ENCODE peak calls at places on chromosomes 2 and 18, in six cellular contexts. C is AG10803, O is cardiac fibroblast, P is GM10248, K is endothelial cell, U is body of pancreas. J is an unnamed sample.

GRCh38 chr2:46337208-46337994 is 40.2 kb downstream of the EPAS1 start:
- DNase-seq in C (peak; percentile 72), O (no peak), P (no peak), K (no peak), U (peak; percentile 71), J (no peak)

GRCh38 chr2:85811173-85811849 is 57.5 kb downstream of the ATOH8 start:
- DNase-seq in C (peak; percentile 63), O (peak; percentile 66), P (peak; percentile 5), K (no peak), U (no peak), J (peak; percentile 93)

GRCh38 chr2:165018207-165018606 is 62.9 kb upstream of the SLC38A11 start:
- DNase-seq in C (no peak), O (no peak), P (no peak), K (no peak), U (no peak), J (no peak)

GRCh38 chr2:38794235-38794946 is 16.4 kb downstream of the GEMIN6 start:
- DNase-seq in C (no peak), O (no peak), P (no peak), K (no peak), U (no peak), J (no peak)

GRCh38 chr18:5546660-5547059 is 2.9 kb upstream of the EPB41L3 start:
- DNase-seq in C (peak; percentile 58), O (peak; percentile 84), P (no peak), K (peak; percentile 41), U (peak; percentile 36), J (no peak)

GRCh38 chr2:186645999-186646398 is 47.9 kb upstream of the FAM171B start:
- DNase-seq in C (no peak), O (peak; percentile 18), P (no peak), K (no peak), U (no peak), J (peak; percentile 37)

GRCh38 chr2:23020659-23021058 is 364.3 kb upstream of the KLHL29 start:
- DNase-seq in C (no peak), O (no peak), P (no peak), K (no peak), U (no peak), J (no peak)

GRCh38 chr2:155368934-155369333 is 670.4 kb downstream of the KCNJ3 start:
- DNase-seq in C (peak; percentile 3), O (peak; percentile 15), P (no peak), K (no peak), U (no peak), J (no peak)

GRCh38 chr2:230443540-230443939 is 27.5 kb downstream of the SP100 start:
- DNase-seq in C (peak; percentile 46), O (peak; percentile 27), P (no peak), K (no peak), U (no peak), J (no peak)

GRCh38 chr18:38980420-38980819 is 1414.8 kb upstream of the CELF4 start:
- DNase-seq in C (no peak), O (no peak), P (no peak), K (no peak), U (no peak), J (no peak)

GRCh38 chr18:58025205-58025604 is 18.8 kb upstream of the NEDD4L start:
- DNase-seq in C (no peak), O (no peak), P (no peak), K (no peak), U (no peak), J (no peak)

GRCh38 chr2:8803658-8804379 is 33.6 kb downstream of the KIDINS220 start:
- DNase-seq in C (peak; percentile 76), O (peak; percentile 90), P (peak; percentile 64), K (no peak), U (peak; percentile 74), J (peak; percentile 9)

GRCh38 chr18:25244170-25244569 is 107.8 kb downstream of the ZNF521 start:
- DNase-seq in C (no peak), O (no peak), P (no peak), K (no peak), U (no peak), J (no peak)

GRCh38 chr2:105394951-105395611 is 3.8 kb downstream of the FHL2 start:
- DNase-seq in C (peak; percentile 42), O (peak; percentile 70), P (no peak), K (no peak), U (no peak), J (no peak)

GRCh38 chr2:177782613-177783012 is 290.0 kb downstream of the PDE11A start:
- DNase-seq in C (no peak), O (no peak), P (no peak), K (no peak), U (no peak), J (no peak)

GRCh38 chr18:49029628-49030027 is 78.9 kb upstream of the SMAD7 start:
- DNase-seq in C (no peak), O (no peak), P (no peak), K (no peak), U (no peak), J (no peak)

GRCh38 chr2:74011246-74011645 is 26.5 kb downstream of the TET3 start:
- DNase-seq in C (no peak), O (no peak), P (no peak), K (no peak), U (no peak), J (no peak)

GRCh38 chr2:159591221-159591620 is 25.1 kb downstream of the BAZ2B start:
- DNase-seq in C (no peak), O (no peak), P (no peak), K (no peak), U (peak; percentile 61), J (no peak)

GRCh38 chr18:28359177-28359576 is 182.2 kb upstream of the CDH2 start:
- DNase-seq in C (peak; percentile 2), O (no peak), P (no peak), K (no peak), U (no peak), J (no peak)

DNA sequence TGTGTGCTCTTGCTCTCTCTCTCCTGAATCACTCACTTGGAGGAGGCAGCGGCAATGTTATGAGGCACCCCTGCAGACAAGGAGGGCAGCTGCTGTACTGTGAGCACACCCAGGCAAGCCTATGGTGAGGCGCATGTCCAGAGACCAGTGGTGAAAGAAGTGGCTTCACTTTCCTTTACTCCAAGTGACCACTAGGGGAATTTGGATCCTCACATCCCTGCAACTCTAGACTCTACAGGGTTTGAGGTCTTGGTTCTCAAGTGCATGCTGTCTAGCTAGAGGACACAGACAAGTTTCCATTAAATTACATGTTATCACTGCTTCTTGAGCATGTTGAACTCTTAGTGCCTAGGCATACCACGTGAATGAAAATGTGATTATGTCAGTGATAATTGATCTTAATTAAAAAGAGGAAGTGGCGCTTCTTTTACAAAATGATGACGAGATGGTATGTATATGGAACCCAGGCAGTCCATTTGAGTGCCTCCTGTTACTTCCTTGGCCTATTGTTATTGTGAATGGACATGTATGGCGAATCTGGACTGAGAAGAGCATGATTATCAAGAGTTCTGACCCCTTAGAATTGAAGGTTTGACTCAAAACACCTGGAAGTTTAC is 181.0 kb upstream of the CDH2 start:
- DNase-seq in C (no peak), O (no peak), P (no peak), K (no peak), U (no peak), J (no peak)
- TF ChIP-seq CTCF in C (no peak), O (peak; percentile 14), P (no peak), K (peak; percentile 54), U (no peak), J (peak; percentile 24)

GRCh38 chr18:45341454-45341853 is 273.8 kb upstream of the SLC14A2 start:
- DNase-seq in C (no peak), O (no peak), P (no peak), K (no peak), U (no peak), J (no peak)
- TF ChIP-seq CTCF in C (no peak), O (no peak), P (no peak), K (peak; percentile 40), U (no peak), J (peak; percentile 17)

DNA sequence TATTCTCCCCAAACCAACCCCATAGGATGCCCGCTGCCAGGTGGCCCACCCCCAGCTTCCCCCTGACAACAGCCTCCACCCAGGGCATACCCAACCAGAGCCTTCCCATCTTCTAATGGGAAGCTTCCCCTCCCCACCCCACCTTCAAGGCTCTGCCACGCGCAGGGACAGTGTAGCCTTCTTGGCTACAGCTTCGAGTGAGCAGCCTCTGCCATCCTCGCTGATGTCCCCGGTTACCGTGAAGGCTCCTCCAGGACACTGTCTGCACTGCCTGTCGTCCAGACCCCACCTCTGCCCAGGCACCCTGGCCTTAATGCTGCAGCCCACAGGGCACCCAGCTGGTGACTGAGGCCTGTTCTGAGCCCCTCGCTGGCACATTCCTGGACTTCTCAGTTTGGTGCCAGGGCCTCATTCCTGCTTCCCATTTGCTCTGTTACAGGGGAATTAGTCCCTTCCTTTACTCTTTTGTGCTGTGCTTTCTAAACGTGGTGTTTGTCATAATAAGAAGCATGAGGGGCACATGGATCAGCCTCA is 13.0 kb upstream of the ADNP2 start:
- DNase-seq in C (no peak), O (no peak), P (no peak), K (no peak), U (no peak), J (no peak)
- TF ChIP-seq CTCF in C (no peak), O (no peak), P (no peak), K (no peak), U (no peak), J (no peak)

GRCh38 chr2:216012133-216012829 is 1.1 kb downstream of the MREG start:
- DNase-seq in C (peak; percentile 58), O (no peak), P (no peak), K (no peak), U (no peak), J (peak; percentile 89)
- TF ChIP-seq CTCF in C (peak; percentile 25), O (peak; percentile 3), P (no peak), K (no peak), U (no peak), J (no peak)

DNA sequence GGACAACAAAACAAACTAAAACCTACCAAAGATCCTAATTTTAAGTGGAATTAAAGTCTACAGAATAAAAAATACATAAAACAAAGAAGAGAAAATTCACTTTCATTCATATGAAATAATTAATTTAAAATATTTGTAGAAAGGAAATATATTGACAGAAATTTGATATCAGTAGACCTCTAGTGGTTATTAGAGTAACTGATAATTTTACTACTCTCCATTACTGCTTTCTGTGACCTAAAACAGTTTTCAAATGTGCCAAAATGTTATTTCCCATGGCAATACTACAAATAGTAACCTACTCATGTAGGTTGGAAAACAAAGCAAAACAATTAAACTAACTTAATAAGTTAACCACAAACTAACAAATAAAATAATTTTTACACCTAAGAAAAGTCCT is 147.1 kb downstream of the NOL4 start:
- DNase-seq in C (no peak), O (no peak), P (no peak), K (no peak), U (no peak), J (no peak)
- TF ChIP-seq CTCF in C (no peak), O (peak; percentile 8), P (no peak), K (peak; percentile 51), U (no peak), J (no peak)

GRCh38 chr2:232432598-232433184 is 23.3 kb upstream of the ALPI start:
- DNase-seq in C (no peak), O (no peak), P (no peak), K (peak; percentile 72), U (no peak), J (peak; percentile 13)
- TF ChIP-seq CTCF in C (no peak), O (peak; percentile 13), P (no peak), K (peak; percentile 22), U (no peak), J (no peak)